ENCODE peak calls at places on chromosome 22, in five cellular contexts. L is left cardiac atrium; Q is A549; J is natural killer cell; R is activated naive CD4-positive, alpha-beta T cell treated with anti-CD3 and anti-CD28 coated beads, Interleukin-2, amount 50 U/mL, for 72 hours. A is an unnamed sample.

GRCh38 chr22:33163815-33164214 is 105.6 kb upstream of the SYN3 start:
- ATAC-seq in L (no peak), J (no peak), Q (no peak), R (no peak), A (no peak)

GRCh38 chr22:24848559-24849168 is 42.7 kb downstream of the SGSM1 start:
- ATAC-seq in L (no peak), Q (no peak), R (no peak), J (no peak), A (no peak)

GRCh38 chr22:36745301-36745995 is 30.5 kb downstream of the IFT27 start:
- ATAC-seq in L (no peak), J (no peak), R (no peak), Q (no peak), A (no peak)

GRCh38 chr22:20128902-20129746 is 2.5 kb upstream of the ZDHHC8 start:
- ATAC-seq in J (no peak), Q (peak; percentile 15), R (peak; percentile 25), L (no peak), A (peak; percentile 47)

GRCh38 chr22:43337385-43337784 is 5.8 kb downstream of the SCUBE1 start:
- ATAC-seq in J (no peak), L (peak; percentile 81), R (no peak), Q (no peak), A (no peak)

GRCh38 chr22:25987948-25988347 is 181.3 kb upstream of the SEZ6L start:
- ATAC-seq in Q (no peak), L (no peak), J (no peak), R (no peak), A (no peak)

GRCh38 chr22:29204617-29205183 is 996 bp upstream of the EMID1 start:
- ATAC-seq in Q (no peak), L (no peak), R (no peak), J (no peak), A (no peak)

GRCh38 chr22:37609240-37610152 is 862 bp downstream of the GGA1 start:
- ATAC-seq in L (no peak), J (no peak), Q (peak; percentile 10), R (no peak), A (no peak)

GRCh38 chr22:40218152-40218551 is 40.4 kb downstream of the TNRC6B start:
- ATAC-seq in L (no peak), R (no peak), J (no peak), Q (no peak), A (no peak)

GRCh38 chr22:33440756-33441155 is 382.6 kb upstream of the SYN3 start:
- ATAC-seq in R (no peak), J (no peak), Q (no peak), L (no peak), A (no peak)

GRCh38 chr22:24176630-24177029 is 4.7 kb upstream of the SUSD2 start:
- ATAC-seq in R (no peak), L (peak; percentile 80), J (no peak), Q (no peak), A (no peak)

GRCh38 chr22:31080164-31080847 is 812 bp upstream of the SMTN start:
- ATAC-seq in L (no peak), J (no peak), Q (no peak), R (no peak), A (no peak)

GRCh38 chr22:46972901-46973831 is 210.7 kb downstream of the TBC1D22A start:
- ATAC-seq in J (no peak), L (peak; percentile 38), R (no peak), Q (no peak), A (no peak)